ENCODE peak calls at places on chromosomes 7 and 10, in five cellular contexts. A is Jurkat, Clone E6-1; P is HFF-Myc; Y is cardiac fibroblast; M is GM23248. I is an unnamed sample.

GRCh38 chr7:55558962-55559920 is 13.1 kb downstream of the VOPP1 start:
- DNase-seq in M (no peak), P (no peak), Y (no peak), A (no peak), I (no peak)

GRCh38 chr10:72261323-72262018 is 12.3 kb upstream of the DDIT4 start:
- DNase-seq in P (no peak), A (no peak), Y (no peak), M (no peak), I (no peak)

GRCh38 chr10:95071107-95071660 is 1.9 kb upstream of the CYP2C8 start:
- DNase-seq in M (no peak), A (no peak), P (no peak), Y (no peak), I (no peak)

GRCh38 chr7:5630670-5631069 is 150.8 kb downstream of the RNF216 start:
- DNase-seq in A (peak; percentile 70), Y (no peak), M (peak; percentile 77), P (no peak), I (no peak)

GRCh38 chr10:13930123-13930522 is 343.4 kb downstream of the PRPF18 start:
- DNase-seq in A (peak; percentile 88), P (no peak), M (no peak), Y (no peak), I (no peak)

GRCh38 chr10:95793401-95794045 is 37.6 kb downstream of the ENTPD1 start:
- DNase-seq in P (no peak), M (no peak), A (no peak), Y (no peak), I (no peak)

GRCh38 chr10:15775513-15775912 is 55.8 kb upstream of the ITGA8 start:
- DNase-seq in M (peak; percentile 85), A (no peak), P (no peak), Y (peak; percentile 80), I (peak; percentile 59)

GRCh38 chr7:11239311-11239710 is 265.6 kb downstream of the PHF14 start:
- DNase-seq in Y (peak; percentile 61), A (no peak), M (peak; percentile 34), P (no peak), I (peak; percentile 13)

GRCh38 chr7:35878356-35878755 is 77.5 kb downstream of the SEPTIN7 start:
- DNase-seq in A (no peak), Y (peak; percentile 48), P (no peak), M (peak; percentile 21), I (no peak)

GRCh38 chr7:152313879-152314604 is 121.8 kb downstream of the KMT2C start:
- DNase-seq in M (peak; percentile 52), Y (peak; percentile 97), A (peak; percentile 49), P (peak; percentile 67), I (peak; percentile 49)
- H3K4me3 ChIP-seq in M (no peak overlapping the region), Y (no peak overlapping the region), A (no peak overlapping the region), P (no peak overlapping the region), I (no peak overlapping the region)

DNA sequence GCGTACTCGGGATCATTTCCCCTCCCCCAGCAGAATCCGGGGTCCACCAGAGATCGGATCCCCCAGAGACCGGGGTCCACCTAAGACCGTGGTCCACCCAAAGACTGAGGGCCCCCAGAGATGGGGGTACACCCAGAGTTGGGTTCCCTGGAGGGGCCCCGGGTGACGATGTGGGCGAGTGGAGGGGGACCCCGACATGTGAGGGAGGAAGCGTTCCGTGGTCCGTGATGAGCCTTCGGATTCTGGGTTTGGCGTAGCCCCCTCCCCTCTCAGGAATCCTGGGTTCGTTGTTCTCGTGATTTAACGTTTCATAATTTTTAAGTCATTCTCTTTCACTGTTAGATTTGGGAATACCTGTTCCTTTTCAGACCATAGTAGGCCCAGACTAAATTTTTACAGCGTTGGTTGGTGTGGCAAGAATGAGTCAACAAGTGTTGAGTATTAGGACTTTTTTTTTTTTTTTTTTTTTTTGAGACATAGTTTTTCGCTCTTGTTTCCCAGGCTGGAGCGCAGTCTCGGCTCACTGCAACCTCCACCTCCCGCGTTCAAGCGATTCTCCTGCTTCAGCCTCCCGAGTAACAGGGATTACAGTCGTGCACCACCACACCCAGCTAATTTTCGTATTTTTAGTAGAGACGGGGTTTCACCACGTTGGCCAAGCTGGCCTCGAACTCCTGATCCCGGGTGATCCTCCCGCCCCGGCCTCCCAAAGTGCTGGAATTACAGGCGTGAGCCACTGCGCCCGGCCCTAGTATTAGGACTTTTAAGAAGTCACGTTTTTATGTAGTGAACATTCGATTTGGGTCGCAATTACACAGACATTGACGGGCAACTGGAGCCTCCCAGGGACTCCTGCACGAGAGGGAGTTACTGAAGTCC is 672 bp downstream of the GTPBP4 start:
- DNase-seq in Y (peak; percentile 56), M (peak; percentile 82), P (no peak), A (no peak), I (no peak)
- H3K4me3 ChIP-seq in Y (peak overlapping the region; percentile 99), M (peak overlapping the region; percentile 92), P (peak overlapping the region; percentile 88), A (peak overlapping the region; percentile 97), I (peak overlapping the region; percentile 96)

GRCh38 chr7:92608380-92609322 is 18.5 kb upstream of the FAM133B start:
- DNase-seq in A (no peak), M (no peak), P (no peak), Y (no peak), I (no peak)
- H3K4me3 ChIP-seq in A (no peak overlapping the region), M (no peak overlapping the region), P (no peak overlapping the region), Y (no peak overlapping the region), I (no peak overlapping the region)

GRCh38 chr7:138559448-138559847 is 99.4 kb downstream of the TRIM24 start:
- DNase-seq in P (no peak), M (no peak), A (no peak), Y (no peak), I (no peak)

GRCh38 chr7:138565071-138565450 is 105.0 kb downstream of the TRIM24 start:
- DNase-seq in M (no peak), P (no peak), Y (no peak), A (no peak), I (no peak)

GRCh38 chr7:138564365-138564764 is 104.3 kb downstream of the TRIM24 start:
- DNase-seq in P (no peak), A (no peak), M (no peak), Y (no peak), I (no peak)

GRCh38 chr7:138565451-138566114 is 105.5 kb downstream of the TRIM24 start:
- DNase-seq in Y (peak; percentile 90), P (no peak), A (no peak), M (peak; percentile 30), I (peak; percentile 41)

DNA sequence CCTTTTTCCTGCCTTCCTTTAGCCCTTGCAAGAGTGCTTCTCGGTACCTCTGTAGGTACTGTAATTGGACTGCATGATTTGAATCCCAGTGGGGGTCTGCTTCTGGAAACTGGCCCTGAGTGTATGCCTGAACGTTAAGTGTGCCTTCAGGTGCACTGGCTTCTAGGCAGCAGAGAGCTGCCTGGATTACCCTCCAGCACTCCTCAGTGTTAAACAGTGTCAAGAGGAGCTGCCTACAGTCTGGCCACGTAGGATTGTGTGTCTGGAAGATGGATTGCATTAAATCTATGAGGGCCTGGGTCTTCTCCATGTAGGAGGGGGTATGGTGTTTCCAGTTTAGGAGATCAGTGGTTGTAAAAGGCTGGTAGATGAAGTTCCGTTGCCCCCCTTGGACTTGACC is 103.7 kb downstream of the TRIM24 start:
- DNase-seq in P (no peak), M (no peak), A (no peak), Y (no peak), I (no peak)
- H3K4me3 ChIP-seq in P (no peak overlapping the region), M (no peak overlapping the region), A (no peak overlapping the region), Y (no peak overlapping the region), I (no peak overlapping the region)

DNA sequence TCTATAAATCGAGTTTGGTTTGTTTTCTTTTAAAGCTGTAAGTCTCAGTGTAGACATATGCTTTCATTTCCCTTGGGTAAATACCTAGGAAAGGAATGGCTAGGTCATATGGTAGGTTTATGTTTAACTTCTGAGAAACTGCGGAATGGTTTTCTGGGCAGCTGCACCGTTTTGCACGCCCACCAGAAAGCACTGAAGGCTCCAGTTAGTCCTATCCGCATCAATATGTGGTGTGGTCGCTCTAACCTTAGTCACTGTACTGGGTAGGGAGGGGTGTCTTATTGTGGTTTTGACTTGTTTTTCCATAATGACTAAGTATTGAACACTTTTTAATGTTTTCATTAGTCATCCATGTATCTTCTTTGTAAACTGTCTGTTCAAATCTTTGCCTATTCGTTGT is 279.5 kb upstream of the AKR1E2 start:
- DNase-seq in M (peak; percentile 77), Y (peak; percentile 71), A (no peak), P (peak; percentile 61), I (peak; percentile 25)
- H3K4me3 ChIP-seq in M (no peak overlapping the region), Y (no peak overlapping the region), A (no peak overlapping the region), P (no peak overlapping the region), I (no peak overlapping the region)

DNA sequence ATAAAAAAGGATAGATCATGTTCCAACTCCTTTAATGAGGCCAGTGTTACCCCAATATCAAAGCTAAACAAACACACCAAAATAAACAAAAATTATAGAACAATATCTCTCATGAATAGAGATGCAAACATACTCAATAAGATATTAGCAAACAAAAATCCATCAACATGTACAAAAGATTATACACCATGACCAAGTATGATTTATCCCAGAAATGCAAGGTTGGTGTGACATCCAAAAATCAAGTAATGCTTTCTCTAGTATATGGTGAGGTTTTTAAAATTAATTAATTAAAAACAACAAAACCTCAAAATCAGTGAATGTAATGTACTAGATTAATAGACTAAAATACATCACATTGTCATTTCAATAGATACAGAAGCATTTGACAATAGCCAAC is 11.0 kb upstream of the MSMB start:
- DNase-seq in P (no peak), M (no peak), A (no peak), Y (no peak), I (no peak)
- H3K4me3 ChIP-seq in P (no peak overlapping the region), M (no peak overlapping the region), A (no peak overlapping the region), Y (no peak overlapping the region), I (no peak overlapping the region)

DNA sequence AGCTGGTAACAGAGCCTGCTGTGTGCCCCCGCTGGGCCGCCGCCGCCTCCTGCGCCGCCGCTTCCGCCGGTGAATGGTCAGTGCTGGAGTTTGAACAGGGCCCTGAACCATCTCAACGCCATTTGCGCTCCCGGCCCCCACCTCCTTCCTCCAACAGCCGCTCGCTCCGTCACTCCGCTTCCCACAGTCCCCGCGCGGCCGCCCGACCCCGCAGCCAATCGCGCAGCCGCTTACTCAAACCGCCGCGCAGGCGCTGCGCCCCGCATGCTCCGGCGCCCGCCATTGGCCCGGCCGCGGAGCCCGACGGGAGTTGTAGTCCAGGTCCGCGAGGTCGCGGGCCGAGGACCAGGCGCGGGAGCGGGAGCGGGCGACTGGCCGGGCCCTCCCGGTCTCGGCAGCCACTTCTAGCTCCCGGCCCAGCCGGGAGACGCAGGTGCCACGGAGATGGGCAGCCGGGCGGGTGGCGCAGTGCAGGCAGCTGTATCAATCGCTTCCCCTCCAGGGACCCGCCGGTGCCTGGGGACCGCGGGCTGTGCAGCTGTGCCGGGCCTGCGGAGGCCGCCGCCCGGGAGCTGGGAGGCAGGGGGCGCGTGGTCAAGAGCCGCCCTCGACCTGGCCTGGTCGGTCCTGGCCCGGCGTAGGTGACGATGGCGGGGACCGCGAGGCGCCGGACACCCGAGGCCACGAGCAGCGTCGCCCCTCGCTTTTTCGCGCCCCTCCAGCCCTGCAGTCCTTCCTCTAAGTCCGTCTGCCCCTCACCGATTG is at the start of gene WAPL:
- DNase-seq in A (peak; percentile 83), P (peak; percentile 54), Y (peak; percentile 93), M (peak; percentile 99), I (peak; percentile 59)
- H3K4me3 ChIP-seq in A (peak within 1 kb of the TSS; percentile 89), P (peak within 1 kb of the TSS; percentile 71), Y (peak within 1 kb of the TSS; percentile 89), M (peak within 1 kb of the TSS; percentile 92), I (peak within 1 kb of the TSS; percentile 86)

GRCh38 chr10:4215485-4215884 is 430.5 kb upstream of the KLF6 start:
- DNase-seq in Y (no peak), P (no peak), M (peak; percentile 33), A (no peak), I (no peak)
- H3K4me3 ChIP-seq in Y (no peak overlapping the region), P (no peak overlapping the region), M (no peak overlapping the region), A (no peak overlapping the region), I (no peak overlapping the region)

I was measured in AG09309.